ENCODE peak calls at places on chromosomes 2 and 18, in seven cellular contexts. X is dermis blood vessel endothelial cell, Y is C1 segment of cervical spinal cord, H is right cardiac atrium, W is NCI-H82, S is AG10803, J is WTC11. R is an unnamed sample.

GRCh38 chr18:58205087-58205779 is 161.2 kb downstream of the NEDD4L start:
- DNase-seq in J (no peak), W (no peak), H (no peak), Y (no peak), X (no peak), S (peak; percentile 96), R (peak; percentile 23)

GRCh38 chr2:204950695-204951094 is 405.4 kb downstream of the PARD3B start:
- DNase-seq in X (no peak), J (no peak), S (peak; percentile 50), W (no peak), H (no peak), Y (no peak), R (no peak)

GRCh38 chr18:34709104-34709503 is 994 bp upstream of the DTNA start:
- DNase-seq in W (no peak), Y (no peak), X (no peak), S (peak; percentile 93), J (no peak), H (no peak), R (no peak)

GRCh38 chr18:75248426-75249191 is 38.0 kb downstream of the TSHZ1 start:
- DNase-seq in W (no peak), H (no peak), J (no peak), Y (no peak), X (no peak), S (no peak), R (no peak)

GRCh38 chr2:206800501-206801416 is 35.4 kb downstream of the FASTKD2 start:
- DNase-seq in J (peak; percentile 62), W (peak; percentile 92), H (peak; percentile 57), X (peak; percentile 86), Y (no peak), S (peak; percentile 78), R (peak; percentile 52)

GRCh38 chr18:70450658-70451253 is 161.9 kb downstream of the SOCS6 start:
- DNase-seq in J (no peak), Y (no peak), H (no peak), W (peak; percentile 34), S (peak; percentile 14), X (peak; percentile 41), R (no peak)

GRCh38 chr2:224366269-224366668 is 35.6 kb downstream of the FAM124B start:
- DNase-seq in J (no peak), S (peak; percentile 23), Y (no peak), H (no peak), X (no peak), W (no peak), R (no peak)

GRCh38 chr2:152100961-152101360 is 2.1 kb upstream of the CACNB4 start:
- DNase-seq in H (no peak), S (no peak), W (no peak), X (no peak), J (no peak), Y (no peak), R (no peak)

GRCh38 chr18:79693561-79694205 is 14.1 kb downstream of the CTDP1 start:
- DNase-seq in H (peak; percentile 56), Y (no peak), X (no peak), W (no peak), S (no peak), J (peak; percentile 62), R (no peak)

GRCh38 chr2:95384854-95385569 is 17.5 kb upstream of the FAHD2A start:
- DNase-seq in X (no peak), S (no peak), W (peak; percentile 20), H (peak; percentile 67), Y (no peak), J (peak; percentile 48), R (no peak)

GRCh38 chr18:62999921-63000320 is 284.6 kb downstream of the PHLPP1 start:
- DNase-seq in H (no peak), J (no peak), S (no peak), W (no peak), Y (no peak), X (no peak), R (no peak)

GRCh38 chr2:227473019-227473461 is 1.1 kb downstream of the AGFG1 start:
- DNase-seq in S (peak; percentile 42), J (no peak), H (no peak), W (peak; percentile 88), X (no peak), Y (no peak), R (no peak)

GRCh38 chr2:237423891-237424290 is 9.9 kb upstream of the COL6A3 start:
- DNase-seq in S (no peak), X (no peak), H (no peak), J (no peak), W (no peak), Y (no peak), R (no peak)

GRCh38 chr2:179595284-179595683 is 266.1 kb downstream of the ZNF385B start:
- DNase-seq in Y (no peak), J (peak; percentile 18), S (no peak), X (no peak), H (no peak), W (peak; percentile 56), R (no peak)

GRCh38 chr2:129712586-129712985 is 266.9 kb upstream of the RAB6C start:
- DNase-seq in X (no peak), H (no peak), Y (no peak), J (no peak), S (no peak), W (no peak), R (no peak)

GRCh38 chr18:3889803-3890202 is 439.8 kb downstream of the TGIF1 start:
- DNase-seq in W (no peak), Y (no peak), H (no peak), X (no peak), S (peak; percentile 55), J (no peak), R (no peak)

GRCh38 chr2:25491966-25492532 is 150.3 kb upstream of the DNMT3A start:
- DNase-seq in X (peak; percentile 64), S (peak; percentile 51), W (peak; percentile 85), Y (no peak), J (no peak), H (no peak), R (no peak)

GRCh38 chr2:21330786-21331391 is 207.1 kb downstream of the TDRD15 start:
- DNase-seq in Y (no peak), W (no peak), S (no peak), H (no peak), J (no peak), X (no peak), R (no peak)

GRCh38 chr2:76569819-76570218 is 859.1 kb upstream of the GCFC2 start:
- DNase-seq in J (no peak), H (no peak), Y (no peak), W (no peak), S (no peak), X (no peak), R (no peak)

GRCh38 chr18:63106727-63107126 is 212.8 kb downstream of the BCL2 start:
- DNase-seq in W (no peak), J (no peak), X (no peak), H (no peak), Y (no peak), S (no peak), R (no peak)

R was measured in SHP77 treated with DMSO at 0.1 percent for 48 hours.